ENCODE peak calls at places on chromosomes 7 and 10, in four cellular contexts. C is HepG2, Y is GM12878, G is K562. L is an unnamed sample.

GRCh38 chr7:106819546-106819945 is 45.5 kb upstream of the PIK3CG start:
- DNase-seq in C (no peak), Y (no peak), G (no peak), L (no peak)

GRCh38 chr7:43105521-43106120 is 6.8 kb upstream of the HECW1 start:
- DNase-seq in C (no peak), Y (no peak), G (no peak), L (no peak)

GRCh38 chr7:128032605-128033235 is 1.5 kb upstream of the LRRC4 start:
- DNase-seq in C (no peak), Y (no peak), G (no peak), L (no peak)

GRCh38 chr7:70018700-70019099 is 420.4 kb downstream of the AUTS2 start:
- DNase-seq in C (no peak), Y (no peak), G (no peak), L (no peak)

GRCh38 chr10:98006266-98006665 is 24.2 kb downstream of the CRTAC1 start:
- DNase-seq in C (no peak), Y (no peak), G (peak; percentile 30), L (no peak)

GRCh38 chr7:83704564-83704963 is 55.6 kb upstream of the SEMA3E start:
- DNase-seq in C (no peak), Y (no peak), G (no peak), L (no peak)

GRCh38 chr7:87886875-87887274 is 10.6 kb downstream of the DBF4 start:
- DNase-seq in C (peak; percentile 20), Y (no peak), G (no peak), L (no peak)

GRCh38 chr10:108166401-108166800 is 1001.9 kb upstream of the SORCS1 start:
- DNase-seq in C (no peak), Y (no peak), G (no peak), L (no peak)

GRCh38 chr10:3784510-3785250 is at the start of gene KLF6:
- DNase-seq in C (no peak), Y (no peak), G (peak; percentile 62), L (no peak)

GRCh38 chr7:45293295-45293942 is 135.8 kb downstream of the RAMP3 start:
- DNase-seq in C (no peak), Y (no peak), G (no peak), L (no peak)

GRCh38 chr10:10591682-10592412 is 425.8 kb upstream of the CELF2 start:
- DNase-seq in C (no peak), Y (no peak), G (no peak), L (peak; percentile 28)

GRCh38 chr7:38291117-38291647 is 17.7 kb upstream of the TARP start:
- DNase-seq in C (no peak), Y (no peak), G (no peak), L (no peak)

GRCh38 chr10:71285180-71285545 is 33.9 kb upstream of the SLC29A3 start:
- DNase-seq in C (peak; percentile 28), Y (no peak), G (peak; percentile 86), L (peak; percentile 72)

GRCh38 chr10:69172241-69172998 is 7.6 kb upstream of the SUPV3L1 start:
- DNase-seq in C (no peak), Y (no peak), G (no peak), L (no peak)

GRCh38 chr10:3853547-3853989 is 68.6 kb upstream of the KLF6 start:
- DNase-seq in C (no peak), Y (no peak), G (no peak), L (no peak)

GRCh38 chr10:114386446-114386845 is 17.9 kb downstream of the AFAP1L2 start:
- DNase-seq in C (no peak), Y (no peak), G (no peak), L (no peak)

GRCh38 chr10:117950408-117950807 is 96.3 kb downstream of the RAB11FIP2 start:
- DNase-seq in C (no peak), Y (no peak), G (no peak), L (no peak)

GRCh38 chr10:62043493-62043938 is 142.0 kb downstream of the ARID5B start:
- DNase-seq in C (no peak), Y (no peak), G (no peak), L (no peak)

GRCh38 chr10:4526426-4526825 is 299.6 kb upstream of the AKR1E2 start:
- DNase-seq in C (no peak), Y (no peak), G (no peak), L (no peak)

GRCh38 chr7:96400518-96400917 is 78.6 kb upstream of the SLC25A13 start:
- DNase-seq in C (no peak), Y (no peak), G (no peak), L (no peak)

GRCh38 chr10:122301055-122301810 is 30.1 kb downstream of the BTBD16 start:
- DNase-seq in C (no peak), Y (no peak), G (no peak), L (no peak)

GRCh38 chr10:11875499-11876281 is 52.5 kb downstream of the PROSER2 start:
- DNase-seq in C (peak; percentile 96), Y (no peak), G (peak; percentile 71), L (no peak)

GRCh38 chr10:115827650-115828049 is 445.4 kb downstream of the GFRA1 start:
- DNase-seq in C (no peak), Y (no peak), G (no peak), L (no peak)

GRCh38 chr10:21327239-21327993 is 198.1 kb downstream of the SKIDA1 start:
- DNase-seq in C (no peak), Y (no peak), G (no peak), L (no peak)

GRCh38 chr7:36075561-36075960 is 77.5 kb upstream of the EEPD1 start:
- DNase-seq in C (no peak), Y (no peak), G (no peak), L (no peak)

GRCh38 chr7:122143376-122143750 is 686 bp downstream of the AASS start:
- DNase-seq in C (no peak), Y (no peak), G (no peak), L (peak; percentile 14)

GRCh38 chr7:128322040-128322643 is 21.6 kb downstream of the RBM28 start:
- DNase-seq in C (peak; percentile 48), Y (no peak), G (no peak), L (no peak)

GRCh38 chr10:119780879-119781480 is 55.1 kb downstream of the INPP5F start:
- DNase-seq in C (no peak), Y (no peak), G (no peak), L (no peak)

GRCh38 chr10:12405342-12406320 is 56.3 kb downstream of the CAMK1D start:
- DNase-seq in C (no peak), Y (no peak), G (no peak), L (no peak)

GRCh38 chr10:7773845-7774801 is 13.7 kb downstream of the KIN start:
- DNase-seq in C (no peak), Y (no peak), G (no peak), L (no peak)

GRCh38 chr10:70594161-70594560 is 8.4 kb downstream of the PRF1 start:
- DNase-seq in C (no peak), Y (no peak), G (no peak), L (no peak)

GRCh38 chr7:20786779-20787651 is at the start of gene SP8:
- DNase-seq in C (peak; percentile 31), Y (no peak), G (peak; percentile 89), L (peak; percentile 77)

GRCh38 chr7:45070254-45070642 is 18.5 kb downstream of the NACAD start:
- DNase-seq in C (no peak), Y (no peak), G (no peak), L (no peak)

DNA sequence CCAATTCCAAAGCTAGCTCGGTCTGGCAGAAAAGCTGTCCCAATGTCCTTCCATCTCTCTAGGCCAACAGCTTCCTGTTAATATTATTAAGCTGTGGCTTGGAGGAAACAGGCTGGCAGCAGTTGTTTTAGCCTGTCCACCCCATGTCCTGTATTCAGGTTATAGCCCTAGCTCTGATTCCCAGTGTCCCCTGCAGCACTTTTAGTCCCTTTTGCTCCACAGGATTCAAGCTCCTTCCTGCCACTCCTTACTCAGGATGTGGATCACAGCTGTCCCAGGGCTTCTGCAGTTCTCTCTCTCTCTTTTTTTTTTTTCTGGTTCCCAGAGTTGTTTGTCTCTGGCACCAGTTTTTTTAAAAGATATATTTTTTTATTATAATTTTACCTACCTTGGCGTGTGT is 85.2 kb downstream of the PPP1R17 start:
- DNase-seq in C (no peak), Y (no peak), G (no peak), L (no peak)
- TF ChIP-seq BHLHE40 in C (no peak), Y (no peak), G (no peak), L (no peak)

DNA sequence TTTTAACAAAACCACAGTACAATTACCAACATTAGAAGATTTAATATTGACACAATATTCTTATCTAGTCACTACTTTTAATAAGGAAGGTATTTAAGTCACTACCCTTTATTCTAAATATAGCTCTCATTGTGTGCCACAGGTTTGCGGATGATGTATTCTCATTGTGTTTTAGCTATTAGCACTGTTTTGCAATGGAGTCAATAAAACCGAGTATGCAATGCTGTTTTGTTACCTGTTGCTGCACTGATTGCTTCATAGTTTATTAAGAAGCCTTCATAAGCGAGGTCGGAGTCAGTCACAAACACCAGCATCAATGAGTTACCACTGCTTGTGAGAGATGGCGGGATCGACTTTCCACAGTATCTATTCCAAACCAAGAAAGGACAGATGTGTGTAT is 64.3 kb downstream of the CUBN start:
- DNase-seq in C (no peak), Y (no peak), G (no peak), L (no peak)
- TF ChIP-seq FOXM1 in C (no peak), Y (no peak), G (no peak), L (no peak)

DNA sequence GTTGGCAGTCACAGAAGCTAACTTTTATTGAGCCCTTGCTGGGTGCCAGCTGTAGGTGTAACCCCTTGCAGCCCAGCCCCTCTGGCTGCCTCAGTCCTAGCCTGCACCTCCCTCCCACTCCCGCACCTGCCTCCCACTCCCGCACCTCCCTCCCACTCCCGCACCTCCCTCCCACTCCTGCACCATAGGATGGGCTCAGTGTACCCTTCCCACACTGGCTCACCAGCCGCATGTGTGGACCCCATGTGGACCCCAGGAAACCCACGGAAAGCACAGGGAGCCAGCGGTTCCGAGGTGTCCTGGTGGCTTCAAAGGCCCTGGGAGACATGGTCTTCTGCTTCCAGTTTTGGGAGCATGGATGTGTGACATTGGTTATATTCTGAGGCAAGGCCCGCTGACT is 132.9 kb downstream of the EBF3 start:
- DNase-seq in C (no peak), Y (no peak), G (no peak), L (no peak)
- TF ChIP-seq SP1 in C (no peak), Y (no peak), G (no peak), L (no peak)

GRCh38 chr10:106714734-106715368 is 449.7 kb downstream of the SORCS1 start:
- DNase-seq in C (no peak), Y (no peak), G (no peak), L (no peak)

GRCh38 chr10:106712988-106713387 is 451.5 kb downstream of the SORCS1 start:
- DNase-seq in C (no peak), Y (no peak), G (no peak), L (no peak)

GRCh38 chr10:106713846-106714245 is 450.7 kb downstream of the SORCS1 start:
- DNase-seq in C (no peak), Y (no peak), G (no peak), L (no peak)

GRCh38 chr10:106708521-106708920 is 456.0 kb downstream of the SORCS1 start:
- DNase-seq in C (no peak), Y (no peak), G (no peak), L (no peak)

DNA sequence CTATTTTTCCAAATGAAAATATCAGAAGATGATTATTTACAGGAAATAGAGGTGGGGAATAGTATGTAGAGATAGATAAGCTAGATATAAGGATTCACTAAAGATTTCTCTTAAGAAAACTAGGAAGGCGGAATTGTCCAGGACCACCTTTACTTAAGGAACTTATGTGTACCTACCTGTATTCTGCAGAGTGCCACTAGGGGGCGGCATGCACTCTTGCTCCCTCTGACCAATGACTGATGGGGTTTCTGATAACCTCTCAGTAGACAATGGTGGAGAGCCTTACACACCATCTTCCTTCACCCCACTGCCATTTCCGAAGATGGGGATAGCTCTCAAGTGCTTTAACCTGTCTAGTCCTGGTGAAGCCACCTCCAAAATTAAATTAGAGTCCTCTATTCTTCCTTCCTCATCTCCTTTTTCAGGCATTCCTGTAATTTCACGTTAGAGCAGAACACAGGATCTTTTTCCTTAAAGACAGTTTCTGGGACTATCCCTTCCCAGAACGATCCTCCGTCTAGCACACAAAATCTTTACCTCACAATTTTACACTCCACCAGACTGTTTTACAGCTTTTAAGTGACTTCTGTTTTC is 453.1 kb downstream of the SORCS1 start:
- DNase-seq in C (peak; percentile 23), Y (no peak), G (peak; percentile 74), L (peak; percentile 78)
- TF ChIP-seq BHLHE40 in C (no peak), Y (no peak), G (no peak), L (no peak)

L was measured in HEK293T.